ENCODE peak calls at places on chromosomes 12 and 14, in four cellular contexts. T is GM06990, Z is AG09319, L is fibroblast of mammary gland. I is an unnamed sample.

GRCh38 chr12:19388131-19388549 is 51.2 kb upstream of the AEBP2 start:
- DNase-seq in Z (no peak), T (no peak), L (peak), I (no peak)

GRCh38 chr14:50232276-50232642 is 881 bp upstream of the SOS2 start:
- DNase-seq in Z (no peak), L (no peak), T (no peak), I (no peak)

GRCh38 chr14:68474741-68475140 is 318.1 kb downstream of the ZFP36L1 start:
- DNase-seq in Z (no peak), T (no peak), L (no peak), I (no peak)

GRCh38 chr12:105741786-105742566 is 396.8 kb downstream of the NUAK1 start:
- DNase-seq in T (no peak), Z (peak), L (peak), I (no peak)

GRCh38 chr12:118980407-118981014 is 830 bp upstream of the SRRM4 start:
- DNase-seq in L (no peak), T (no peak), Z (no peak), I (no peak)

GRCh38 chr12:100995201-100995600 is 200.6 kb downstream of the ANO4 start:
- DNase-seq in T (peak), Z (no peak), L (peak), I (no peak)

GRCh38 chr14:24310666-24311604 is at the start of gene LTB4R:
- DNase-seq in Z (no peak), T (peak), L (peak), I (peak)

GRCh38 chr14:52840916-52841315 is 49.5 kb upstream of the GNPNAT1 start:
- DNase-seq in L (peak), Z (no peak), T (no peak), I (no peak)

GRCh38 chr14:30193791-30194407 is 266.3 kb upstream of the PRKD1 start:
- DNase-seq in Z (peak), L (peak), T (no peak), I (no peak)

GRCh38 chr14:63737582-63738006 is 9.7 kb upstream of the SGPP1 start:
- DNase-seq in T (no peak), Z (no peak), L (no peak), I (no peak)

GRCh38 chr12:114835031-114835430 is 151.1 kb upstream of the TBX3 start:
- DNase-seq in L (peak), T (no peak), Z (peak), I (no peak)